ENCODE peak calls at places on chromosomes 6 and 20, in nine cellular contexts. K, X, J, E, D, W, B, T and G are unnamed samples.

GRCh38 chr6:111764238-111765182 is 108.7 kb downstream of the FYN start:
- DNase-seq in W (no peak), T (no peak), X (no peak), J (no peak), K (no peak), D (no peak), B (peak), E (no peak), G (no peak)

GRCh38 chr20:57653546-57653900 is 33.3 kb upstream of the ZBP1 start:
- DNase-seq in J (no peak), B (no peak), W (no peak), K (no peak), E (no peak), T (no peak), X (no peak), D (no peak), G (peak)

GRCh38 chr6:42197574-42198362 is 3.0 kb upstream of the GUCA1B start:
- DNase-seq in E (peak), W (no peak), J (no peak), B (peak), T (peak), D (peak), X (peak), K (peak), G (no peak)

GRCh38 chr6:112956696-112957525 is 609.8 kb downstream of the RFPL4B start:
- DNase-seq in E (peak), J (no peak), B (no peak), K (peak), T (peak), W (no peak), X (no peak), D (no peak), G (no peak)

GRCh38 chr20:11453430-11453829 is 464.3 kb upstream of the BTBD3 start:
- DNase-seq in W (no peak), T (peak), J (no peak), K (no peak), B (no peak), X (no peak), E (peak), D (peak), G (no peak)

GRCh38 chr20:50746138-50746940 is 15.0 kb downstream of the PARD6B start:
- DNase-seq in B (no peak), E (no peak), W (no peak), K (no peak), J (no peak), X (no peak), T (peak), D (no peak), G (no peak)

GRCh38 chr20:33299111-33299603 is 16.1 kb downstream of the BPIFB1 start:
- DNase-seq in K (peak), J (peak), B (peak), W (peak), T (peak), E (peak), X (peak), D (peak), G (peak)

GRCh38 chr20:62437985-62438384 is 10.6 kb upstream of the RBBP8NL start:
- DNase-seq in J (no peak), K (no peak), B (no peak), E (no peak), X (peak), T (no peak), D (no peak), W (peak), G (no peak)

GRCh38 chr6:106975699-106976032 is 1.1 kb upstream of the CD24 start:
- DNase-seq in B (no peak), J (no peak), K (no peak), E (peak), W (no peak), T (peak), D (no peak), X (no peak), G (no peak)

GRCh38 chr20:2130062-2130591 is 28.5 kb downstream of the STK35 start:
- DNase-seq in W (no peak), J (no peak), X (no peak), K (peak), T (peak), B (no peak), E (no peak), D (no peak), G (no peak)

GRCh38 chr6:41371461-41371991 is 36.1 kb downstream of the NCR2 start:
- DNase-seq in J (no peak), B (peak), X (peak), E (peak), K (no peak), T (peak), D (peak), W (peak), G (peak)

GRCh38 chr20:44572551-44573500 is 9.6 kb upstream of the PKIG start:
- DNase-seq in K (peak), J (no peak), W (no peak), B (no peak), T (peak), X (no peak), E (peak), D (peak), G (no peak)

GRCh38 chr6:24666616-24667377 is at the start of the genes ACOT13 and TDP2:
- DNase-seq in K (peak), T (peak), B (peak), J (peak), W (peak), E (peak), D (peak), X (peak), G (peak)